ENCODE peak calls at places on chromosomes 4 and X, in ten cellular contexts. P is heart left ventricle; O is GM20000; I is SW480; M is caudate nucleus; V is stimulated activated naive CD8-positive, alpha-beta T cell treated with anti-CD3 and anti-CD28 coated beads, Interleukin-15, amount 100 ng/mL, for 72 hours; F is IMR-90; K is H9; L is fibroblast of gingiva; Y is activated naive CD4-positive, alpha-beta T cell. C is an unnamed sample.

GRCh38 chrX:117985241-117985640 is 131.4 kb downstream of the KLHL13 start:
- DNase-seq in P (no peak), O (no peak), I (no peak), M (no peak), V (no peak), F (peak; percentile 29), K (no peak), L (peak; percentile 12), Y (no peak), C (no peak)

GRCh38 chr4:42104521-42104920 is 47.9 kb downstream of the BEND4 start:
- DNase-seq in P (no peak), O (no peak), I (no peak), M (no peak), V (no peak), F (peak; percentile 70), K (no peak), L (peak; percentile 11), Y (no peak), C (no peak)

GRCh38 chr4:70654605-70655011 is 11.7 kb downstream of the JCHAIN start:
- DNase-seq in P (no peak), O (no peak), I (no peak), M (no peak), V (no peak), F (peak; percentile 55), K (no peak), L (no peak), Y (no peak), C (no peak)

GRCh38 chrX:108584617-108585211 is 145.1 kb downstream of the COL4A5 start:
- DNase-seq in P (no peak), O (no peak), I (no peak), M (no peak), V (no peak), F (no peak), K (peak; percentile 52), L (no peak), Y (no peak), C (no peak)

GRCh38 chr4:575281-576141 is 584 bp downstream of the TMEM271 start:
- DNase-seq in P (no peak), O (peak; percentile 79), I (no peak), M (no peak), V (peak; percentile 17), F (peak; percentile 44), K (peak; percentile 83), L (peak; percentile 33), Y (no peak), C (peak; percentile 14)

GRCh38 chr4:107210450-107211239 is 174.5 kb upstream of the DKK2 start:
- DNase-seq in P (peak; percentile 23), O (no peak), I (no peak), M (no peak), V (no peak), F (peak; percentile 36), K (no peak), L (no peak), Y (no peak), C (no peak)

GRCh38 chr4:175092114-175092513 is 174.0 kb downstream of the ADAM29 start:
- DNase-seq in P (no peak), O (no peak), I (no peak), M (no peak), V (no peak), F (no peak), K (no peak), L (no peak), Y (no peak), C (no peak)

GRCh38 chr4:170853422-170854021 is 763.8 kb upstream of the AADAT start:
- DNase-seq in P (peak; percentile 24), O (peak; percentile 30), I (peak; percentile 17), M (no peak), V (peak; percentile 1), F (no peak), K (peak; percentile 71), L (peak; percentile 1), Y (no peak), C (no peak)

GRCh38 chr4:71209161-71209560 is 129.7 kb upstream of the SLC4A4 start:
- DNase-seq in P (no peak), O (no peak), I (no peak), M (no peak), V (no peak), F (peak; percentile 82), K (no peak), L (no peak), Y (no peak), C (no peak)

GRCh38 chr4:61437923-61438322 is 237.8 kb downstream of the ADGRL3 start:
- DNase-seq in P (no peak), O (no peak), I (no peak), M (no peak), V (no peak), F (no peak), K (no peak), L (no peak), Y (no peak), C (no peak)

GRCh38 chr4:7806080-7806630 is 133.5 kb downstream of the AFAP1 start:
- DNase-seq in P (peak; percentile 90), O (no peak), I (no peak), M (peak; percentile 52), V (no peak), F (peak; percentile 68), K (peak; percentile 45), L (peak; percentile 33), Y (no peak), C (no peak)

GRCh38 chr4:8439914-8440490 is 521 bp downstream of the ACOX3 start:
- DNase-seq in P (no peak), O (peak; percentile 17), I (no peak), M (no peak), V (no peak), F (no peak), K (no peak), L (peak; percentile 26), Y (no peak), C (no peak)

GRCh38 chr4:16196482-16197393 is 29.5 kb downstream of the TAPT1 start:
- DNase-seq in P (no peak), O (no peak), I (no peak), M (no peak), V (no peak), F (peak; percentile 65), K (no peak), L (peak; percentile 86), Y (no peak), C (peak; percentile 13)

GRCh38 chr4:156946508-156947197 is 24.9 kb downstream of the PDGFC start:
- DNase-seq in P (peak; percentile 42), O (no peak), I (no peak), M (no peak), V (no peak), F (peak; percentile 99), K (no peak), L (peak; percentile 92), Y (no peak), C (peak; percentile 2)

GRCh38 chr4:100519205-100519604 is 1.4 kb upstream of the EMCN start:
- DNase-seq in P (no peak), O (no peak), I (no peak), M (no peak), V (no peak), F (no peak), K (no peak), L (no peak), Y (no peak), C (no peak)

GRCh38 chrX:13491061-13491460 is 78.3 kb upstream of the EGFL6 start:
- DNase-seq in P (no peak), O (no peak), I (no peak), M (no peak), V (no peak), F (no peak), K (no peak), L (no peak), Y (no peak), C (no peak)

GRCh38 chr4:56086073-56086521 is 137.4 kb downstream of the CEP135 start:
- DNase-seq in P (no peak), O (no peak), I (no peak), M (no peak), V (no peak), F (no peak), K (peak; percentile 42), L (no peak), Y (no peak), C (peak; percentile 4)

GRCh38 chr4:158053086-158053485 is 119.7 kb downstream of the GASK1B start:
- DNase-seq in P (no peak), O (no peak), I (no peak), M (no peak), V (no peak), F (no peak), K (no peak), L (no peak), Y (no peak), C (no peak)

GRCh38 chrX:9566150-9566621 is 101.3 kb downstream of the TBL1X start:
- DNase-seq in P (peak; percentile 72), O (no peak), I (peak; percentile 17), M (no peak), V (no peak), F (peak; percentile 91), K (no peak), L (peak; percentile 77), Y (no peak), C (no peak)

GRCh38 chrX:16963216-16963615 is 16.8 kb downstream of the REPS2 start:
- DNase-seq in P (no peak), O (no peak), I (no peak), M (no peak), V (no peak), F (no peak), K (no peak), L (no peak), Y (no peak), C (no peak)

GRCh38 chr4:103099691-103100392 is at the start of gene BDH2:
- DNase-seq in P (no peak), O (peak; percentile 80), I (peak; percentile 87), M (no peak), V (peak; percentile 33), F (peak; percentile 97), K (peak; percentile 35), L (peak; percentile 97), Y (no peak), C (peak; percentile 80)

GRCh38 chr4:84966382-84967291 is at the start of gene WDFY3:
- DNase-seq in P (peak; percentile 90), O (peak; percentile 55), I (peak; percentile 80), M (peak; percentile 82), V (no peak), F (peak; percentile 89), K (peak; percentile 90), L (peak; percentile 89), Y (no peak), C (peak; percentile 80)

GRCh38 chrX:2552621-2553297 is 52.0 kb upstream of the DHRSX start:
- DNase-seq in P (no peak), O (no peak), I (no peak), M (no peak), V (no peak), F (no peak), K (no peak), L (peak; percentile 95), Y (no peak), C (no peak)

GRCh38 chr4:170167678-170168077 is 77.9 kb upstream of the AADAT start:
- DNase-seq in P (no peak), O (no peak), I (no peak), M (no peak), V (no peak), F (no peak), K (no peak), L (no peak), Y (no peak), C (no peak)

GRCh38 chr4:2356123-2357069 is 62.0 kb downstream of the ZFYVE28 start:
- DNase-seq in P (no peak), O (no peak), I (no peak), M (no peak), V (no peak), F (no peak), K (no peak), L (no peak), Y (no peak), C (no peak)

GRCh38 chr4:142719854-142720541 is 126.1 kb downstream of the INPP4B start:
- DNase-seq in P (no peak), O (peak; percentile 4), I (peak; percentile 33), M (no peak), V (no peak), F (peak; percentile 21), K (no peak), L (no peak), Y (no peak), C (no peak)

GRCh38 chr4:25792200-25792791 is 70.5 kb downstream of the SEL1L3 start:
- DNase-seq in P (no peak), O (no peak), I (no peak), M (no peak), V (no peak), F (no peak), K (peak; percentile 68), L (no peak), Y (no peak), C (no peak)

GRCh38 chrX:6053126-6053625 is 175.5 kb downstream of the NLGN4X start:
- DNase-seq in P (no peak), O (no peak), I (no peak), M (no peak), V (no peak), F (no peak), K (no peak), L (no peak), Y (no peak), C (peak; percentile 91)

C was measured in NCI-H1092.